ENCODE peak calls at places on chromosomes 1 and 21, in seven cellular contexts. L is CD4-positive, CD25-positive, alpha-beta regulatory T cell; O is CD4-positive, alpha-beta memory T cell; R is naive thymus-derived CD4-positive, alpha-beta T cell; W is heart right ventricle; T is right lobe of liver; V is RWPE2. A is an unnamed sample. For H3K4me1, the result is how much of the 10 kb centered on the place peaks cover.

GRCh38 chr1:168164771-168165170 is 14.0 kb upstream of the TIPRL start:
- DNase-seq in L (no peak), O (no peak), R (no peak), W (no peak), T (no peak), V (no peak), A (no peak)

GRCh38 chr1:16677552-16678423 is 11.0 kb upstream of the RNU1-3 start:
- DNase-seq in L (no peak), O (peak), R (no peak), W (no peak), T (no peak), V (no peak), A (peak)

GRCh38 chr1:28354121-28354520 is 15.4 kb upstream of the PHACTR4 start:
- DNase-seq in L (no peak), O (no peak), R (no peak), W (no peak), T (no peak), V (no peak), A (no peak)

GRCh38 chr1:20308569-20308968 is 17.9 kb downstream of the VWA5B1 start:
- DNase-seq in L (no peak), O (no peak), R (no peak), W (peak), T (no peak), V (no peak), A (no peak)

GRCh38 chr21:31220567-31220966 is 123.5 kb downstream of the TIAM1 start:
- DNase-seq in L (no peak), O (no peak), R (no peak), W (no peak), T (no peak), V (no peak), A (no peak)

GRCh38 chr1:185846672-185847440 is 112.7 kb downstream of the HMCN1 start:
- DNase-seq in L (no peak), O (no peak), R (no peak), W (no peak), T (no peak), V (no peak), A (no peak)

GRCh38 chr1:167927075-167927754 is 9.3 kb upstream of the DCAF6 start:
- DNase-seq in L (no peak), O (no peak), R (no peak), W (no peak), T (no peak), V (no peak), A (no peak)

GRCh38 chr1:105565006-105565405 is 1491.5 kb upstream of the PRMT6 start:
- DNase-seq in L (no peak), O (no peak), R (no peak), W (no peak), T (no peak), V (no peak), A (no peak)

GRCh38 chr1:86788300-86789206 is 84.2 kb downstream of the SH3GLB1 start:
- DNase-seq in L (no peak), O (no peak), R (no peak), W (no peak), T (no peak), V (no peak), A (no peak)

GRCh38 chr1:203187306-203188264 is 1.1 kb upstream of the CHI3L1 start:
- DNase-seq in L (no peak), O (no peak), R (no peak), W (no peak), T (peak), V (no peak), A (no peak)

GRCh38 chr1:27934818-27935549 is at the start of gene SMPDL3B:
- DNase-seq in L (no peak), O (no peak), R (no peak), W (no peak), T (no peak), V (no peak), A (no peak)

GRCh38 chr1:33002006-33002405 is 34.7 kb downstream of the AK2 start:
- DNase-seq in L (no peak), O (no peak), R (no peak), W (no peak), T (no peak), V (no peak), A (no peak)

GRCh38 chr1:184905601-184906322 is 68.5 kb downstream of the NIBAN1 start:
- DNase-seq in L (no peak), O (no peak), R (no peak), W (no peak), T (no peak), V (no peak), A (no peak)

GRCh38 chr1:210085359-210085758 is 147.2 kb upstream of the SERTAD4 start:
- DNase-seq in L (no peak), O (no peak), R (no peak), W (no peak), T (no peak), V (no peak), A (no peak)

GRCh38 chr1:93446837-93447451 is 974 bp upstream of the FNBP1L start:
- DNase-seq in L (no peak), O (peak), R (no peak), W (peak), T (peak), V (no peak), A (no peak)

GRCh38 chr1:230827081-230827681 is 41.1 kb downstream of the C1orf198 start:
- DNase-seq in L (no peak), O (no peak), R (no peak), W (peak), T (no peak), V (no peak), A (no peak)

GRCh38 chr1:29055160-29055559 is 68.5 kb downstream of the TMEM200B start:
- DNase-seq in L (no peak), O (no peak), R (no peak), W (no peak), T (no peak), V (no peak), A (no peak)

GRCh38 chr1:14435368-14436023 is 163.0 kb upstream of the KAZN start:
- DNase-seq in L (no peak), O (no peak), R (no peak), W (no peak), T (no peak), V (no peak), A (no peak)

DNA sequence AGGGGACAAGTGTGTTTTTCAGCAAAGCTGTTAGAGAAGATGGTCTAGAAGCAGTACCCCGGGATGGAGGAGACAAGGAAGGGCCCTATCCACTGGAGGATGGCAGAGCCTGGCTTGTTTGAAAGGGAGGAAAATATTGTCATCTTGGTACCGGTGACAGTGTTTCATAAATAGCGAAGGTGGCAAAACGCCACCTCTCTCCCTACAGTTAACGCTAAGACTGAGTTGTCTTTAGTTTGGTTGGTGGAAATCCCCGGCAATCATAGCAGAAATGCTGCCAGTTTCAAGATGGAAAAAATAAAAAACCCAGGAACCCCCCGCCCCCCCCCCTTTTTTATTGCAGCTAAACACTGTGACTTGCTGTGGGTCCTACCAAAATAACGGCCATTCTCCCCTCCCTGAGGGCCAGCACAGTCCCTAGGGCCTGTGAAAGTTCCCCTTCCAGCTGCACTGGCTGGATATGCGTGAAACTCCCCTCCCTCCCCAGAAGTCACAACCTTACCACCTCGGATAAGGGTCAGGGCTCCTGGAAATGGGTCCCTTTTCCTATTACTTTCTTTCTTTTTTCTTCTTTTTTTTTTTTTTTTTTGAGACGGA is 3.7 kb downstream of the PIK3CD start:
- DNase-seq in L (peak), O (peak), R (peak), W (no peak), T (no peak), V (no peak), A (peak)
- H3K27ac ChIP-seq in L (peak), O (peak), R (peak), W (no peak), T (no peak), V (no peak), A (no peak)

DNA sequence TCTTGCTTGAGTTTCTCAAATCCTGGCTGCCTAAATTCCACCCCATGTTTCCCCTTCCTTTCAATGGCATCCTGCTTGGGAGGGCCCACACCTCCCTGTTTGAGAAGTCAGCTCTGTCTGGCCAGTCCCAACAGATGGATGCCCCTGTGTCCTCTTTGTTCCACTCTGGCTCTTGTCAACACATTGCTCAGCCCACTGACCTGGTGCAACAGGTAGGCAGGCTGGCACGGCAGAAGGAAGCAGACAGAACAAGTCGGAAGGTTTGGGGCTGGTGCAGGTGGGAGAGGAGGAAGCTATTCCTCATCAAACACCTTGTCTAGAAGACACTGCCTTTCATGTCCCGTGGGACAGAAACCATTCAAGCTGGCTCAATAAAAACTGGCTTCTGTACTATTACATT is 22.7 kb downstream of the KCNQ4 start:
- DNase-seq in L (no peak), O (no peak), R (no peak), W (no peak), T (no peak), V (no peak), A (no peak)
- H3K4me1 ChIP-seq in L (under half), O (under half), R (under half), W (under half), T (under half), V (under half), A (under half)

GRCh38 chr1:8395433-8395866 is 77.5 kb downstream of the SLC45A1 start:
- DNase-seq in L (no peak), O (peak), R (no peak), W (no peak), T (peak), V (no peak), A (peak)
- H3K4me3 ChIP-seq in L (peak), O (no peak), R (peak), W (no peak), T (no peak), V (no peak), A (peak)

GRCh38 chr1:233549404-233549803 is 64.5 kb upstream of the KCNK1 start:
- DNase-seq in L (no peak), O (no peak), R (no peak), W (no peak), T (no peak), V (no peak), A (no peak)

GRCh38 chr1:233547726-233548125 is 66.2 kb upstream of the KCNK1 start:
- DNase-seq in L (no peak), O (no peak), R (no peak), W (no peak), T (no peak), V (no peak), A (no peak)

GRCh38 chr1:233540788-233541187 is 73.1 kb upstream of the KCNK1 start:
- DNase-seq in L (no peak), O (no peak), R (no peak), W (no peak), T (no peak), V (no peak), A (no peak)

GRCh38 chr1:233544304-233544703 is 69.6 kb upstream of the KCNK1 start:
- DNase-seq in L (no peak), O (no peak), R (no peak), W (no peak), T (no peak), V (no peak), A (no peak)

GRCh38 chr1:233543338-233544255 is 70.3 kb upstream of the KCNK1 start:
- DNase-seq in L (no peak), O (no peak), R (no peak), W (no peak), T (no peak), V (peak), A (no peak)
- H3K27ac ChIP-seq in L (no peak), O (no peak), R (no peak), W (no peak), T (no peak), V (peak), A (no peak)

DNA sequence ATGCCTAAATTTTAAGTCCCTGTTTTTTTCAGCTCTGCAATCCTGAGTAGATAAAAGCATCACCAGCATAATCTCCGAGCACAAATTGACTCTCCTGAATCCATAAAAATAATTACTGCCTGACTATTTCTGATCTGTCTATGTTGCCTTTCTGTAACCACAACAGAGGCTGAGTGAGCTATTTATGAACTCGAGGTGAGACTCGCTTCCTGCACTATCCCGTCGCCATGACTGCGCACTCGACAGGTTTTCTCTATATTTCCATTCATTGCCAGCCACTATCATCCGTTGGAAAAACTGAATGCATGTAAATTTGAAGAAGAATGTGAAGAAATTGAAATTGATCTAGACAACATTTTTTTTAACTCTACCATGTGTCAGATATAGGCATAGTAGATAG is 897.2 kb downstream of the ADGRL2 start:
- DNase-seq in L (no peak), O (no peak), R (no peak), W (no peak), T (no peak), V (no peak), A (no peak)
- H3K4me1 ChIP-seq in L (under half), O (under half), R (under half), W (under half), T (under half), V (under half), A (under half)

A was measured in CD8-positive, alpha-beta memory T cell.